ENCODE peak calls at places on chromosomes 4 and X, in six cellular contexts. R is HepG2, K is H1, W is stomach, Y is A549, S is tibial nerve. Z is an unnamed sample.

GRCh38 chr4:3422808-3423297 is 18.9 kb upstream of the HGFAC start:
- DNase-seq in R (no peak), K (no peak), W (no peak), Y (no peak), S (no peak), Z (no peak)

GRCh38 chr4:48804584-48805301 is 24.7 kb upstream of the FRYL start:
- DNase-seq in R (peak; percentile 4), K (no peak), W (no peak), Y (no peak), S (no peak), Z (no peak)

GRCh38 chr4:169774466-169775445 is 17.0 kb upstream of the HPF1 start:
- DNase-seq in R (no peak), K (no peak), W (no peak), Y (no peak), S (no peak), Z (no peak)

GRCh38 chr4:25123236-25123635 is 37.0 kb downstream of the SEPSECS start:
- DNase-seq in R (no peak), K (no peak), W (no peak), Y (no peak), S (no peak), Z (no peak)

GRCh38 chr4:14445882-14446281 is 556.4 kb upstream of the CPEB2 start:
- DNase-seq in R (no peak), K (no peak), W (no peak), Y (no peak), S (no peak), Z (no peak)

GRCh38 chrX:155105919-155106318 is 34.6 kb downstream of the BRCC3 start:
- DNase-seq in R (no peak), K (no peak), W (no peak), Y (no peak), S (no peak), Z (no peak)

GRCh38 chr4:4761128-4761991 is 98.1 kb upstream of the MSX1 start:
- DNase-seq in R (peak; percentile 20), K (no peak), W (no peak), Y (no peak), S (no peak), Z (no peak)

GRCh38 chrX:142238536-142238935 is 33.4 kb upstream of the MAGEC2 start:
- DNase-seq in R (no peak), K (no peak), W (no peak), Y (no peak), S (no peak), Z (no peak)

GRCh38 chr4:128287159-128287870 is at the start of gene PGRMC2:
- DNase-seq in R (no peak), K (no peak), W (no peak), Y (peak; percentile 8), S (no peak), Z (peak; percentile 53)

GRCh38 chr4:86346320-86346719 is 13.5 kb downstream of the MAPK10 start:
- DNase-seq in R (no peak), K (no peak), W (no peak), Y (no peak), S (no peak), Z (no peak)

GRCh38 chr4:187070158-187070557 is 346.5 kb upstream of the FAT1 start:
- DNase-seq in R (no peak), K (no peak), W (no peak), Y (no peak), S (no peak), Z (no peak)

GRCh38 chr4:17578482-17578891 is 1.5 kb downstream of the LAP3 start:
- DNase-seq in R (no peak), K (no peak), W (no peak), Y (no peak), S (no peak), Z (no peak)

GRCh38 chr4:94488667-94489066 is 36.9 kb downstream of the PDLIM5 start:
- DNase-seq in R (no peak), K (no peak), W (no peak), Y (peak; percentile 35), S (no peak), Z (no peak)

GRCh38 chr4:100076753-100077152 is 113.5 kb downstream of the DDIT4L start:
- DNase-seq in R (no peak), K (no peak), W (no peak), Y (no peak), S (no peak), Z (no peak)

GRCh38 chrX:9465380-9466114 is 689 bp downstream of the TBL1X start:
- DNase-seq in R (no peak), K (no peak), W (peak; percentile 36), Y (peak; percentile 12), S (no peak), Z (peak; percentile 23)

GRCh38 chr4:138209094-138209493 is 33.1 kb downstream of the SLC7A11 start:
- DNase-seq in R (no peak), K (no peak), W (no peak), Y (no peak), S (no peak), Z (no peak)

GRCh38 chrX:66731398-66731797 is 92.5 kb upstream of the EDA2R start:
- DNase-seq in R (peak; percentile 12), K (no peak), W (no peak), Y (peak; percentile 1), S (no peak), Z (no peak)

GRCh38 chr4:86891785-86892638 is at the start of gene C4orf36:
- DNase-seq in R (no peak), K (peak; percentile 47), W (peak; percentile 79), Y (peak; percentile 38), S (peak; percentile 54), Z (peak; percentile 78)

GRCh38 chrX:15723887-15724517 is 14.1 kb upstream of the CA5B start:
- DNase-seq in R (no peak), K (no peak), W (no peak), Y (no peak), S (no peak), Z (no peak)

GRCh38 chrX:71217298-71217697 is 5.7 kb upstream of the GJB1 start:
- DNase-seq in R (no peak), K (no peak), W (no peak), Y (no peak), S (no peak), Z (no peak)

GRCh38 chr4:145153181-145153903 is 27.0 kb downstream of the OTUD4 start:
- DNase-seq in R (no peak), K (no peak), W (no peak), Y (no peak), S (no peak), Z (no peak)

GRCh38 chr4:4762300-4762699 is 97.2 kb upstream of the MSX1 start:
- DNase-seq in R (no peak), K (no peak), W (no peak), Y (no peak), S (no peak), Z (no peak)

GRCh38 chrX:119004920-119005524 is 30.6 kb downstream of the LONRF3 start:
- DNase-seq in R (peak; percentile 12), K (no peak), W (peak; percentile 64), Y (peak; percentile 44), S (peak; percentile 28), Z (peak; percentile 53)

GRCh38 chr4:7199771-7200441 is 7.6 kb downstream of the SORCS2 start:
- DNase-seq in R (no peak), K (no peak), W (no peak), Y (no peak), S (peak; percentile 11), Z (no peak)

GRCh38 chrX:15989716-15990115 is 133.6 kb upstream of the GRPR start:
- DNase-seq in R (no peak), K (no peak), W (no peak), Y (no peak), S (no peak), Z (no peak)

GRCh38 chr4:3030551-3031356 is 43.6 kb downstream of the HTT-AS start:
- DNase-seq in R (no peak), K (no peak), W (no peak), Y (no peak), S (no peak), Z (no peak)

DNA sequence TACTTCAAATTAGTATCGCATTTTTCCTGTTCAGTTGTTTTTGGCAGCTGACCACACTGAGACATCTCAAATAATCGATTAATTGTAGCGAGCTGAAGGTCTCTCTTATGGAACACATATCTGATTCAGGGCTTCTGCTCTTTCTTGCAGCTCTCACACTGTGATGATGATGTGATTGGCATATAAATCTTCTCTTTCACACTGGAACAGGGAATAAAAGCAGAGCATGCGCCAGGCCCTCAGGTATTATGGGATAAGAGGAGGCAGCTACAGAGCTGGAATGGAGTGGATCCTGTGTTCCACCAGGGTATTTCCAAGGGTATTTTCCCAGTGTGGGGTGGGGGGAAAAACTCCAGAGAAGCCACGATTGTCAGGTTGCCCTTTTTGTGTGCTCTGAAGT is 265.4 kb upstream of the CASK start:
- DNase-seq in R (no peak), K (no peak), W (no peak), Y (no peak), S (no peak), Z (no peak)
- TF ChIP-seq EP300 in R (no peak), K (no peak), W (no peak), Y (no peak), S (no peak), Z (no peak)

GRCh38 chrX:21802054-21802660 is 37.3 kb upstream of the MBTPS2 start:
- DNase-seq in R (no peak), K (no peak), W (no peak), Y (no peak), S (no peak), Z (no peak)
- H3K4me1 ChIP-seq in R (peaks cover 47% of the 10 kb centered on the region), K (no peaks in the 10 kb centered on the region), W (no peaks in the 10 kb centered on the region), Y (peaks cover 8% of the 10 kb centered on the region), S (no peaks in the 10 kb centered on the region), Z (peaks cover 4% of the 10 kb centered on the region)

GRCh38 chr4:83262682-83263081 is 21.9 kb downstream of the COQ2 start:
- DNase-seq in R (no peak), K (no peak), W (no peak), Y (no peak), S (no peak), Z (no peak)
- TF ChIP-seq EP300 in R (no peak), K (no peak), W (no peak), Y (no peak), S (no peak), Z (no peak)

GRCh38 chrX:19752043-19752442 is 135.4 kb downstream of the SH3KBP1 start:
- DNase-seq in R (no peak), K (no peak), W (no peak), Y (no peak), S (no peak), Z (no peak)
- H3K4me1 ChIP-seq in R (peaks cover 22% of the 10 kb centered on the region), K (no peaks in the 10 kb centered on the region), W (no peaks in the 10 kb centered on the region), Y (no peaks in the 10 kb centered on the region), S (no peaks in the 10 kb centered on the region), Z (no peaks in the 10 kb centered on the region)

Z was measured in transverse colon.